ENCODE peak calls at places on chromosome 20, in four cellular contexts. One of them, this sample, is unnamed.
A peak's percentile ranks its signal among the peaks of the same experiment; 100 is the strongest.

GRCh38 chr20:16926626-16927025 is 178.5 kb downstream of the OTOR start:
- DNase-seq in K562: no peak
- DNase-seq in HepG2: no peak
- DNase-seq in GM12878: no peak
- DNase-seq in this sample: no peak

GRCh38 chr20:57387463-57387862 is 3.7 kb upstream of the RBM38 start:
- DNase-seq in K562: no peak
- DNase-seq in HepG2: no peak
- DNase-seq in GM12878: no peak
- DNase-seq in this sample: no peak

GRCh38 chr20:17381701-17382100 is 149.5 kb downstream of the BFSP1 start:
- DNase-seq in K562: no peak
- DNase-seq in HepG2: no peak
- DNase-seq in GM12878: no peak
- DNase-seq in this sample: no peak

GRCh38 chr20:50226093-50226974 is 35.7 kb downstream of the CEBPB start:
- DNase-seq in K562: peak; percentile 42
- DNase-seq in HepG2: no peak
- DNase-seq in GM12878: no peak
- DNase-seq in this sample: no peak

GRCh38 chr20:13341737-13342393 is 120.8 kb downstream of the ISM1 start:
- DNase-seq in K562: no peak
- DNase-seq in HepG2: no peak
- DNase-seq in GM12878: no peak
- DNase-seq in this sample: no peak

GRCh38 chr20:51541189-51542032 is 1.1 kb downstream of the NFATC2 start:
- DNase-seq in K562: peak; percentile 64
- DNase-seq in HepG2: peak; percentile 87
- DNase-seq in GM12878: no peak
- DNase-seq in this sample: peak; percentile 11

GRCh38 chr20:4898282-4898681 is 103.0 kb downstream of the SLC23A2 start:
- DNase-seq in K562: no peak
- DNase-seq in HepG2: no peak
- DNase-seq in GM12878: no peak
- DNase-seq in this sample: no peak

GRCh38 chr20:25294459-25295385 is 46.8 kb downstream of the PYGB start:
- DNase-seq in K562: peak; percentile 78
- DNase-seq in HepG2: peak; percentile 82
- DNase-seq in GM12878: no peak
- DNase-seq in this sample: peak; percentile 84

GRCh38 chr20:42792052-42792451 is 397.7 kb downstream of the PTPRT start:
- DNase-seq in K562: no peak
- DNase-seq in HepG2: no peak
- DNase-seq in GM12878: no peak
- DNase-seq in this sample: no peak

GRCh38 chr20:5127859-5128409 is 1.1 kb downstream of the CDS2 start:
- DNase-seq in K562: no peak
- DNase-seq in HepG2: no peak
- DNase-seq in GM12878: no peak
- DNase-seq in this sample: no peak

GRCh38 chr20:10217517-10218410 is 866 bp upstream of the SNAP25 start:
- DNase-seq in K562: no peak
- DNase-seq in HepG2: no peak
- DNase-seq in GM12878: no peak
- DNase-seq in this sample: peak; percentile 22

GRCh38 chr20:62506791-62507190 is 31.0 kb upstream of the GATA5 start:
- DNase-seq in K562: no peak
- DNase-seq in HepG2: no peak
- DNase-seq in GM12878: no peak
- DNase-seq in this sample: no peak

GRCh38 chr20:62507991-62508640 is 32.3 kb upstream of the GATA5 start:
- DNase-seq in K562: no peak
- DNase-seq in HepG2: no peak
- DNase-seq in GM12878: no peak
- DNase-seq in this sample: no peak

GRCh38 chr20:62507323-62507722 is 31.5 kb upstream of the GATA5 start:
- DNase-seq in K562: peak; percentile 72
- DNase-seq in HepG2: no peak
- DNase-seq in GM12878: no peak
- DNase-seq in this sample: no peak

GRCh38 chr20:62506087-62506486 is 30.3 kb upstream of the GATA5 start:
- DNase-seq in K562: no peak
- DNase-seq in HepG2: no peak
- DNase-seq in GM12878: no peak
- DNase-seq in this sample: no peak

GRCh38 chr20:62508641-62509051 is 32.9 kb upstream of the GATA5 start:
- DNase-seq in K562: no peak
- DNase-seq in HepG2: no peak
- DNase-seq in GM12878: no peak
- DNase-seq in this sample: no peak
- TF ChIP-seq FOXK2 in K562: no peak
- TF ChIP-seq FOXK2 in HepG2: no peak
- TF ChIP-seq FOXK2 in GM12878: no peak
- TF ChIP-seq FOXK2 in this sample: no peak

DNA sequence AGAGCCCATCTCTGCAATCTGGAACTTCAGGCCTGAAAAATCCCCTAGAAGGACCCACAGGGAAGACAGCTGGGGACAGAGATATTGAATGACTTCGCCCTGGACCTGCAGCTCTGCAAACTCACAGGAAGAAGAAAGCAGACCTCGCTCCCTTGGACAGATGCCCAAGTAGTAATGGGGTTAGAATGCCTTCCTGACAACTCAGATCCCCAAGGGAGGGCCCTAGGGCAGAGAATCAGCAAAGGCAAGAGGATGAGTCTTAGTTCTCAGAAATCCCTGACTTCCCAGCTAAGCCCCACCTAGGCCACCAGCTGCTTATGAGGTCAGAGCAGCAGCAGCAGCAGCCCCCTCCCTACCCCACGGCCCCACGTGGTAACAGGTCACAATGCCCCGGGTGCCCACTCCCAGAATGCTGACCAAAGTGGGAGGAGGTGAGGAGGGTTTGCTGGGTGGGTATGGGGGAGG is at the start of gene C20orf141:
- DNase-seq in K562: no peak
- DNase-seq in HepG2: no peak
- DNase-seq in GM12878: no peak
- DNase-seq in this sample: no peak
- TF ChIP-seq FOXK2 in K562: no peak
- TF ChIP-seq FOXK2 in HepG2: no peak
- TF ChIP-seq FOXK2 in GM12878: no peak
- TF ChIP-seq FOXK2 in this sample: no peak

DNA sequence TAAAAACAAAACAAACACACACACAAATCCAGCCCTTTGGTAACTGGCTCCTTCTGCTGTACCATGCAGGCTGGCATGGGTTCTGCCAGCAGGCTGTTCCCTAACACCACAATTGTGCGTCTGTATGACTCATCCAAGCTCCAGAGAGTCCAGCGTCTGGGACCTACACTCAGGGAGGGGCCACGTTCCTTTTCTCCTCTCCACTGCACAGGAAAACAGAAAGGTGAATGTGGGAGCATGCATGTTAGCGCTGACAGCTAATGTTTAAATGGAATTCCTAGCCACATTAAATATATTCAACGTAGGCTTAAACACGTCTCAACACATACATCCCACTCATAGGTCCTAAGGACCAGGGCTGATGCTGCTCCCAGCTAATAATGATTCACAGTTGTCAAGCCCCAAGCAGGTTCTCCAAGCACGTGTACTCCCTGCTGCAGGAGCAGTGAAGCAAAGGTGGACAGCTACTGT is 20.7 kb downstream of the MAP1LC3A start:
- DNase-seq in K562: no peak
- DNase-seq in HepG2: peak; percentile 45
- DNase-seq in GM12878: no peak
- DNase-seq in this sample: no peak
- TF ChIP-seq FOXK2 in K562: no peak
- TF ChIP-seq FOXK2 in HepG2: no peak
- TF ChIP-seq FOXK2 in GM12878: no peak
- TF ChIP-seq FOXK2 in this sample: no peak

GRCh38 chr20:47785900-47786762 is 850 bp upstream of the SULF2 start:
- DNase-seq in K562: peak; percentile 46
- DNase-seq in HepG2: peak; percentile 82
- DNase-seq in GM12878: no peak
- DNase-seq in this sample: peak; percentile 64
- TF ChIP-seq FOXK2 in K562: no peak
- TF ChIP-seq FOXK2 in HepG2: no peak
- TF ChIP-seq FOXK2 in GM12878: no peak
- TF ChIP-seq FOXK2 in this sample: no peak

GRCh38 chr20:1393507-1393882 is 641 bp upstream of the FKBP1A start:
- DNase-seq in K562: no peak
- DNase-seq in HepG2: no peak
- DNase-seq in GM12878: no peak
- DNase-seq in this sample: no peak
- TF ChIP-seq FOXK2 in K562: no peak
- TF ChIP-seq FOXK2 in HepG2: no peak
- TF ChIP-seq FOXK2 in GM12878: no peak
- TF ChIP-seq FOXK2 in this sample: no peak